ENCODE peak calls at places on chromosomes 13 and 19, in five cellular contexts. M, T, H, Z and Y are unnamed samples.
A peak's percentile ranks its signal among the peaks of the same experiment; 100 is the strongest.

GRCh38 chr19:408441-409005 is 424 bp downstream of the C2CD4C start:
- DNase-seq in Z (no peak), T (no peak), H (no peak), M (peak; percentile 83), Y (no peak)

GRCh38 chr13:92963029-92963428 is 263.6 kb upstream of the GPC6 start:
- DNase-seq in M (no peak), H (no peak), Z (no peak), T (no peak), Y (no peak)

GRCh38 chr13:40536443-40537113 is 129.9 kb downstream of the FOXO1 start:
- DNase-seq in Z (no peak), M (no peak), H (peak; percentile 94), T (no peak), Y (no peak)

GRCh38 chr13:74290324-74290773 is 156.1 kb upstream of the KLF12 start:
- DNase-seq in T (no peak), H (peak; percentile 9), M (peak; percentile 47), Z (no peak), Y (peak; percentile 73)

GRCh38 chr19:53868091-53868891 is 608 bp downstream of the MYADM start:
- DNase-seq in H (peak; percentile 47), M (peak; percentile 67), T (no peak), Z (peak; percentile 66), Y (no peak)

GRCh38 chr13:35894636-35895035 is 236.5 kb downstream of the DCLK1 start:
- DNase-seq in H (no peak), Z (no peak), M (no peak), T (no peak), Y (no peak)

GRCh38 chr13:105817498-105817897 is 718.0 kb downstream of the EFNB2 start:
- DNase-seq in Z (no peak), T (no peak), H (no peak), M (no peak), Y (no peak)

GRCh38 chr13:24038846-24039330 is 121.6 kb upstream of the SPATA13 start:
- DNase-seq in T (no peak), Z (no peak), H (peak; percentile 22), M (no peak), Y (no peak)

GRCh38 chr13:52832268-52832667 is 16.2 kb downstream of the PCDH8 start:
- DNase-seq in H (no peak), Z (no peak), T (no peak), M (no peak), Y (no peak)

GRCh38 chr19:51531349-51532315 is at the start of gene SIGLEC6:
- DNase-seq in H (no peak), Z (peak; percentile 78), M (no peak), T (peak; percentile 25), Y (no peak)

GRCh38 chr19:16143399-16144215 is at the start of gene HSH2D:
- DNase-seq in Z (no peak), H (peak; percentile 45), T (peak; percentile 90), M (no peak), Y (peak; percentile 77)

GRCh38 chr13:73967397-73968165 is 166.6 kb downstream of the KLF12 start:
- DNase-seq in T (peak; percentile 89), M (no peak), H (no peak), Z (no peak), Y (no peak)

GRCh38 chr13:83691966-83692365 is 190.3 kb downstream of the SLITRK1 start:
- DNase-seq in M (no peak), H (no peak), Z (no peak), T (no peak), Y (no peak)

GRCh38 chr19:2246801-2247361 is 2.2 kb upstream of the AMH start:
- DNase-seq in Z (no peak), H (no peak), M (peak; percentile 49), T (no peak), Y (no peak)
- TF ChIP-seq ZBTB33 in Z (no peak), H (no peak), M (no peak), T (no peak), Y (no peak)

GRCh38 chr19:2865334-2866221 is 1.6 kb upstream of the ZNF556 start:
- DNase-seq in T (no peak), M (no peak), H (peak; percentile 49), Z (peak; percentile 72), Y (no peak)

GRCh38 chr19:2866495-2867024 is 575 bp upstream of the ZNF556 start:
- DNase-seq in T (no peak), Z (no peak), H (no peak), M (no peak), Y (no peak)

GRCh38 chr19:2863818-2864217 is 3.3 kb upstream of the ZNF556 start:
- DNase-seq in T (no peak), Z (no peak), H (no peak), M (no peak), Y (no peak)

GRCh38 chr19:2869618-2870017 is 2.5 kb downstream of the ZNF556 start:
- DNase-seq in Z (no peak), H (peak; percentile 57), M (no peak), T (no peak), Y (no peak)

DNA sequence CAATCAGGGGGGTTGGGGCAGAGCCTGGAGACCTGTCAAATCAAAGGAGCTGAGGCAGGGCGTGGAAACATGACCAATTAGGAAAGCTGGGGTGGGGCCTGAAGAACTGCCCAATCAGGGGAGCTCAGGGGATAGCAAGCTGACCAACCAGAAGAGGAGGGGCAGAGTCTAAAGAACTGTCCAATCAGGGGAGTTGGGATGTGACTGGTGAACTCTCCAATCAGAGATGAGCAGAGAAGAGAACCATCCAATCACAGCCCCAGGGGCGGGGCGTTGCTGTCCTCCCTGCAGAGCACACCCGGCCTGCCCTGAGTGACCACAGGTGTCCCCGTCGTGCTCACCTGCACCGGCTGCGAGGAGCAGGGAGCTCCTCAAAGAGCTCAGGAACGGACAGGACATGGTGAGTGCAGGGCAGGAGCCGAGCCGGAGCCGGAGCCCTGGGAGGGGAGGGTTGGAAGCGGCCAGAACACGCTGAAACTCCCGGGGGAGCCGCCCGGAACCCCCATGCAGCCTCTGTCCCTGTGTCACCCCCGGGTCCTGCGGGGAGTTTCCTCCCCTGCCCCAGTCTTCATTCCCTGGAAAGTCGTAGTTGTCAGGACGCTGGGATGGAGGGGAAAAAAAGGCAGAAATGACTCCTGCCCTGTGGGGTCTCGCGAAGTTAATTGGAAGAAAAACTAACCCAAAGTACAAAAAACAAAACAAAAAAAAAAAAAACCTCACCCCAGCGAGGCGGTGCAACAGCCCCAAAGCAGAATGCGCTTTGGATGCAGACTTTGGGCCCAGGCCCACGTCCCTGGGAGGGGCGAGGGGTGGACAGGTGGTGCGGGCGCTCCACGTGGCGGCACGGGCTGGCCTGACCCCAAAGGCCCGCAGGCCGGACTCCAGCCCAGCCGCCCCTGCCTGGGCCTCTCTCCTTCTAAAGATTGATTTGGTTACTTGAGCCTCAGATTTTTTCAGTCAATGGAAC is at the start of gene ZNF556:
- DNase-seq in M (peak; percentile 99), Z (peak; percentile 45), H (peak; percentile 100), T (no peak), Y (peak; percentile 16)
- TF ChIP-seq YY1 in M (no peak), Z (no peak), H (peak; percentile 34), T (no peak), Y (no peak)

DNA sequence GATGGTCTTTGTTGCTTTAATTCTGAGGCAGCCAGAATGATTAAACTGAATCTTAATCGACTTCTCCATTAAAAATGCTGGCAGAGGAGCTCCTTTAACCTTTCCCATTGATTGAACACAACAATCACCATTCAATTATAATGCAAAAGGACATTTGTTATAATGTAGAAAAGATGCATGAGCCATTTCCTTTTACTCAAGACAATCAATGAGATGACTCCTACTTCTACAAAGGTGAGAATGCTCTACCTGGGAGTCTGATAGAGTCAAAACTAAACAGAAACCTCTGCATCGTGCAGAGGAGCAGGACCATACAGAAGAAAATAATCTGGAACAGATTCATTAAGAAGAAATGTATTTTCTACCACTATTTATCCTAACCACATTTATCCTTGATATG is 253.6 kb upstream of the DACH1 start:
- DNase-seq in M (no peak), T (no peak), H (no peak), Z (no peak), Y (no peak)
- TF ChIP-seq ZBTB33 in M (no peak), T (no peak), H (no peak), Z (no peak), Y (no peak)

DNA sequence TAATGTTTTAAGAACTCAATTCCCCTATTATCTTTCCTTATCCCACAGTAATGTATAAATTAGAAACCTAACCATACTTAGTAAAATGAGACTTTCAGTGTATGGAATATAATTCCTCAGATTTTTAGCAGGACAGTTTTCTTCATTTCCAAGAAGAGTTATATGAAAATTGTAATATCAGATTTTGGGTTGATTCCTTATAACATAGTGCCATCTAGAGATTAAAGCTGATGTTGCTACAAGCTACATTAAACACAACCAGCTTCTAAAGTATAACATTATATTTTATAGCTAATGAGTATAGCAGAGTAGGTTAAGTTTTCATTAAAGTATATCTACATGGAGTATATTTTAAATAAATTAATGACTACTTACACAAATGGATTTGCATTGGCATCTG is 99.7 kb upstream of the MIR17HG start:
- DNase-seq in Z (no peak), H (no peak), T (no peak), M (peak; percentile 19), Y (no peak)
- TF ChIP-seq YY1 in Z (no peak), H (no peak), T (no peak), M (no peak), Y (no peak)

DNA sequence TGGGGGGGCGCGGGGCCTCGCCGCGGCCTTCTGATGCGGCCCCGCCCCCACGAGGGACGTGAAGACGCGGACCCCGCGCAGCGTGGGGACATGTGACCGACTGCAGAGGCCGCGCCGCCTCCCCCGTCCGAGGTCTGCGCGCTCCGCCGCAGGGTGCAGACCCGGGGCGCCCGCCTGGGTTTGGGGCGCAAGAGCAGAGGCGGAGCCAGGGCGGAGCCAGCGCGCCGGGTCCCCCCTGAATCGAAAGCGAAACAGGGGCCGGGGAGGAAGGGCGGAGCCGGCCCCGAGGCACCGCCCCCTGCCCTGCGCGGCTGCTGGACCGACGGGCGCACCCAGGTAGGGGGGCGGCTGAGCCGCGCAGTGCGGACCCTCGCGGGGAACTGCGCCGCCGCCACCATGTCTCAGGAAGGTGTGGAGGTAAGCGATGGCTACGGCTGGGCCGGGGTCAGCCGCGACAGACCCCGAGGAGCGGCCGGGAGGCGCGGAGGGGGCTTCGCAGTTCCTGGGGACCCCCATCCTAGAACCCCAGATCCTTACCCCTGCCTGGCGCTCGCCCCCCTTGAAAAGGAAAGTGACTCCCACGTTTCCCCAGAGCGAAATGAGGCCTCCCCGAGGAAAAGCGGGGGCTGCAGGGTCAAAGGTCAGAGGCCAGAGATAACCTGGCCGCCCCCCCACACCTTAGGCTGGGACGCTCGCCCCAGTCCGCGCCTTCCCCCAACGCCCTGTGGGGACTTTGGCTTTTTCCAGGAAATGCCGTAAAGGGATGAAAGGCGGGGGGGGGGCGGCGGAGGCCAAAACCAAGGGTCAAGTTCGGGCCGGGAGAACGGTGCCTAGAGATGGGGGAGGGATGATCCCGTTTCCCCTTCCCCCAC is at the start of gene SHFL:
- DNase-seq in H (peak; percentile 40), Z (peak; percentile 85), M (peak; percentile 95), T (no peak), Y (no peak)
- TF ChIP-seq ZBTB33 in H (no peak), Z (no peak), M (no peak), T (no peak), Y (no peak)

GRCh38 chr13:31528176-31528575 is 211.2 kb upstream of the RXFP2 start:
- DNase-seq in M (no peak), T (no peak), H (no peak), Z (no peak), Y (no peak)
- TF ChIP-seq YY1 in M (no peak), T (no peak), H (no peak), Z (no peak), Y (no peak)